ENCODE peak calls at places on chromosome 18, in ten cellular contexts. K is A549, V is stomach, G is GM13977, J is fibroblast of villous mesenchyme, W is foreskin fibroblast, N is AG09309, U is AG04450, L is OCI-LY7, Z is K562. B is an unnamed sample.

GRCh38 chr18:44520981-44521672 is 159.6 kb upstream of the SETBP1 start:
- DNase-seq in K (no peak), V (no peak), G (no peak), J (no peak), W (peak; percentile 60), N (no peak), U (no peak), L (no peak), Z (no peak), B (no peak)

GRCh38 chr18:6610436-6610835 is 119.1 kb upstream of the ARHGAP28 start:
- DNase-seq in K (no peak), V (no peak), G (no peak), J (no peak), W (peak; percentile 58), N (no peak), U (no peak), L (no peak), Z (no peak), B (no peak)

GRCh38 chr18:35776481-35776880 is 194.9 kb downstream of the GALNT1 start:
- DNase-seq in K (no peak), V (no peak), G (no peak), J (no peak), W (peak; percentile 26), N (no peak), U (no peak), L (no peak), Z (no peak), B (no peak)

GRCh38 chr18:59385191-59385590 is 26.1 kb upstream of the LMAN1 start:
- DNase-seq in K (no peak), V (no peak), G (no peak), J (no peak), W (no peak), N (no peak), U (no peak), L (no peak), Z (no peak), B (no peak)

GRCh38 chr18:58694720-58695468 is 23.6 kb downstream of the MALT1 start:
- DNase-seq in K (no peak), V (no peak), G (no peak), J (no peak), W (no peak), N (no peak), U (no peak), L (no peak), Z (peak; percentile 28), B (no peak)

GRCh38 chr18:30971338-30971956 is 71.1 kb downstream of the DSC3 start:
- DNase-seq in K (peak; percentile 16), V (no peak), G (peak; percentile 21), J (peak; percentile 23), W (peak; percentile 16), N (no peak), U (no peak), L (peak; percentile 27), Z (peak; percentile 56), B (no peak)

GRCh38 chr18:21459706-21460286 is 140.7 kb downstream of the ESCO1 start:
- DNase-seq in K (no peak), V (no peak), G (no peak), J (no peak), W (no peak), N (no peak), U (no peak), L (no peak), Z (no peak), B (no peak)

GRCh38 chr18:50610349-50610748 is 50.5 kb downstream of the MAPK4 start:
- DNase-seq in K (peak; percentile 7), V (no peak), G (peak; percentile 38), J (no peak), W (no peak), N (no peak), U (no peak), L (no peak), Z (peak; percentile 27), B (no peak)

GRCh38 chr18:63376493-63377053 is 9.6 kb upstream of the KDSR start:
- DNase-seq in K (no peak), V (no peak), G (no peak), J (peak; percentile 80), W (peak; percentile 63), N (peak; percentile 77), U (no peak), L (no peak), Z (no peak), B (no peak)

GRCh38 chr18:77056399-77057015 is 76.1 kb downstream of the MBP start:
- DNase-seq in K (no peak), V (no peak), G (no peak), J (no peak), W (peak; percentile 41), N (no peak), U (no peak), L (no peak), Z (no peak), B (no peak)

GRCh38 chr18:61569176-61569892 is 236.1 kb downstream of the CDH20 start:
- DNase-seq in K (no peak), V (no peak), G (no peak), J (peak; percentile 72), W (peak; percentile 84), N (peak; percentile 71), U (peak; percentile 71), L (no peak), Z (no peak), B (peak; percentile 87)

GRCh38 chr18:65527879-65528633 is 222.8 kb upstream of the CDH7 start:
- DNase-seq in K (no peak), V (no peak), G (no peak), J (no peak), W (no peak), N (no peak), U (no peak), L (no peak), Z (no peak), B (no peak)

GRCh38 chr18:44047585-44047984 is 633.1 kb upstream of the SETBP1 start:
- DNase-seq in K (no peak), V (no peak), G (no peak), J (no peak), W (no peak), N (no peak), U (no peak), L (no peak), Z (no peak), B (no peak)

GRCh38 chr18:73274812-73275621 is 407.2 kb upstream of the NETO1 start:
- DNase-seq in K (peak; percentile 86), V (no peak), G (no peak), J (no peak), W (no peak), N (no peak), U (no peak), L (no peak), Z (no peak), B (no peak)

GRCh38 chr18:11407900-11408299 is 201.5 kb upstream of the SLC35G4 start:
- DNase-seq in K (no peak), V (no peak), G (no peak), J (no peak), W (peak; percentile 79), N (no peak), U (no peak), L (no peak), Z (no peak), B (no peak)

DNA sequence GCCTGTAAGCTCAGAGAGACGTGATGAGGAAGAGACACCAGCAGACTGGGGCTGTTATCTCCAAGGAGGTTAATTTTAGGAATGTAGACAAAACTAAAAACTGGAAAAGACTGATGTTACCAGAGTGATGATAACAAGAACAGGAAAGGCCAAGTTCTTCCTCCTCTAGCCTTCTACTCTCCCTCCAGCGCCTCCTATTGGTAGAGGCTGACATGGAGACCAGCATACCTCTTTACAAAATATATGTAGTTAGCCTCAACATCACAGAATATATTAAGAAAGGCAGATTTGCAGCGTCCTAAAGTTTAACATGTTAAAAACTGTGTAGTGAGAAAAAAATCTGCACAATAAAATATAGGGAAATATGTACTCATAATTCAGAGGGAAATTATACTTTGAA is 66.0 kb downstream of the TCF4 start:
- DNase-seq in K (peak; percentile 14), V (no peak), G (no peak), J (peak; percentile 30), W (no peak), N (no peak), U (no peak), L (peak; percentile 32), Z (peak; percentile 71), B (no peak)
- TF ChIP-seq CTCF in K (no peak), V (no peak), G (peak; percentile 63), J (peak; percentile 48), W (peak; percentile 17), N (peak; percentile 30), U (peak; percentile 40), L (peak; percentile 70), Z (peak; percentile 57), B (peak; percentile 28)

DNA sequence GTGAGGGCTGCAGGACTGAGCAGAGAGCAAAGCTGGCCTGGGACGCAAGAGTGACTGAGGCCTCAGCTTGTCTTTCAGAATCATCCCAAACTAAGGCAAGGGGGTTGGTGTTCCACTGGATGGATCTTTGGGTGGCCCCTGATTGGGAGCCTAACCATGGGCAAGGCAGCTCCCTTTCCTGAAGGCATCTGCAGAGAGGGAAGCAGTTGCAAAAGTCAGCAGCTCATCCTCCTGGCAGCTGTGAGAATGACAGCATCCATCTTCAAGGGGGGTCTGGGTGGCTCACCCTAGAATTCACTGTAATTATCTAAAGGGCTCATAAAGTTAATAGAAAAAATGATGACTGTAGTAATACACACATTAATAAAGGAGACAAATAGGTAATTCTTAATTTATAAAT is 46.5 kb upstream of the RAB31 start:
- DNase-seq in K (peak; percentile 50), V (no peak), G (no peak), J (peak; percentile 33), W (peak; percentile 51), N (no peak), U (no peak), L (no peak), Z (peak; percentile 31), B (peak; percentile 34)
- TF ChIP-seq CTCF in K (peak; percentile 28), V (no peak), G (no peak), J (peak; percentile 51), W (peak; percentile 47), N (peak; percentile 49), U (peak; percentile 44), L (no peak), Z (peak; percentile 58), B (peak; percentile 50)

DNA sequence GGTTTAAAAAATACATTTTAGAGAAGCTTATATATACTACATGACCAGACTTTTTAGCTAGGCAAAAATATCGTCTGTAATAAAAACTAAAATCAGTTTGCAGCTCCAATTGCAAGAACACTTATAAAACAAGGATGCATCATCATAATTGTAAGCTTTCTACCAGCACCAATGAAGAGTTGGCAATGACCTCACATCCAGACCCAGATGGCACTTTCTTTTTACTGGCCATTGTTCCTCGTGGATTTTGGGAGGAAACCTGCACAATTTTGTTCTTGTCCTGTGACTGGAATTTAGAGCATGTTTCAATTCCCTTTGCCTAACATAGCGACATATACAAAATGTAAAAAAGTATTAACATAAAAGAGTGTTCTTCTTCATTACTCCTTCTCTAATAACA is 174.3 kb downstream of the ZNF521 start:
- DNase-seq in K (no peak), V (no peak), G (no peak), J (no peak), W (peak; percentile 10), N (no peak), U (no peak), L (no peak), Z (no peak), B (no peak)
- TF ChIP-seq CTCF in K (no peak), V (no peak), G (no peak), J (no peak), W (no peak), N (no peak), U (no peak), L (no peak), Z (no peak), B (no peak)

DNA sequence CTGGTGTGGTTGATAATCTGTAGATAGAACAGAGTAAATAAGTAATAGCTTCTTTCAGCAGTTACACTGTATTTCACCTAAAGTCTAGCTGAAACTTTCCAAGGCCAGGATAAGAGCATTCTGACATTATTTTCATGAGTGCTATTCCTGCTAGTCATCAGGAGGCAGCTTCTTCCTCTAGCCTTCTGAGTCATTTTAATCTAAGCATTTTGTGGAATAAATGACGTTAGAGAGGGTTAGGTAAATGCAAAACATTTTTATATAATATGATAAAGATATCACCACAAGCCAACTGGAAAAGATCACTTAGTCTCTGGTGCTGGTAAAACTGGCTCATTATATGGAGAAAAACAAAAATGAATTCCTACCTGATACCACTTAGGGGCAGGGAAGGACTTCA is 138.5 kb downstream of the MEP1B start:
- DNase-seq in K (no peak), V (no peak), G (no peak), J (no peak), W (peak; percentile 46), N (peak; percentile 21), U (no peak), L (no peak), Z (no peak), B (no peak)
- TF ChIP-seq CTCF in K (no peak), V (no peak), G (no peak), J (no peak), W (no peak), N (no peak), U (no peak), L (no peak), Z (no peak), B (no peak)